ENCODE peak calls at places on chromosomes 1 and 21, in four cellular contexts. G is lower lobe of right lung, K is left ventricle myocardium inferior, Y is ovary. S is an unnamed sample.

GRCh38 chr1:195962051-195962450 is 646.2 kb downstream of the KCNT2 start:
- DNase-seq in G (no peak), K (no peak), Y (no peak), S (no peak)

GRCh38 chr1:230186003-230186863 is 119.2 kb downstream of the GALNT2 start:
- DNase-seq in G (peak; percentile 84), K (no peak), Y (no peak), S (no peak)

GRCh38 chr1:101115112-101115511 is 89.5 kb upstream of the DPH5 start:
- DNase-seq in G (no peak), K (no peak), Y (no peak), S (no peak)

GRCh38 chr1:36339215-36339614 is 15.8 kb upstream of the EVA1B start:
- DNase-seq in G (no peak), K (no peak), Y (no peak), S (no peak)

GRCh38 chr1:16073490-16074104 is at the start of gene FAM131C:
- DNase-seq in G (no peak), K (no peak), Y (no peak), S (no peak)

GRCh38 chr1:59500970-59501742 is 204.3 kb downstream of the FGGY start:
- DNase-seq in G (no peak), K (no peak), Y (no peak), S (no peak)

GRCh38 chr1:241186716-241187115 is 170.3 kb downstream of the RGS7 start:
- DNase-seq in G (no peak), K (no peak), Y (no peak), S (no peak)

GRCh38 chr1:117753652-117754051 is 147.8 kb downstream of the TENT5C start:
- DNase-seq in G (no peak), K (no peak), Y (no peak), S (no peak)

GRCh38 chr1:81052162-81052561 is 748.6 kb upstream of the ADGRL2 start:
- DNase-seq in G (no peak), K (no peak), Y (no peak), S (no peak)

GRCh38 chr1:9166289-9167235 is 37.7 kb upstream of the GPR157 start:
- DNase-seq in G (no peak), K (no peak), Y (no peak), S (no peak)

GRCh38 chr1:201268604-201269151 is 14.6 kb upstream of the PKP1 start:
- DNase-seq in G (no peak), K (no peak), Y (peak; percentile 52), S (no peak)

GRCh38 chr21:34029724-34030528 is 43.5 kb upstream of the MRPS6 start:
- DNase-seq in G (no peak), K (no peak), Y (no peak), S (peak; percentile 46)

GRCh38 chr1:156245451-156246232 is 2.2 kb downstream of the PAQR6 start:
- DNase-seq in G (peak; percentile 59), K (no peak), Y (peak; percentile 49), S (no peak)

GRCh38 chr21:43827015-43827611 is 37.7 kb downstream of the RRP1 start:
- DNase-seq in G (no peak), K (no peak), Y (no peak), S (no peak)

GRCh38 chr1:92169161-92169560 is 48.6 kb upstream of the C1orf146 start:
- DNase-seq in G (no peak), K (no peak), Y (no peak), S (no peak)

GRCh38 chr1:33010946-33011731 is 25.5 kb downstream of the AK2 start:
- DNase-seq in G (no peak), K (peak; percentile 57), Y (no peak), S (no peak)

GRCh38 chr1:224245188-224245587 is 62.1 kb downstream of the DEGS1 start:
- DNase-seq in G (peak; percentile 75), K (peak; percentile 66), Y (peak; percentile 39), S (peak; percentile 67)

DNA sequence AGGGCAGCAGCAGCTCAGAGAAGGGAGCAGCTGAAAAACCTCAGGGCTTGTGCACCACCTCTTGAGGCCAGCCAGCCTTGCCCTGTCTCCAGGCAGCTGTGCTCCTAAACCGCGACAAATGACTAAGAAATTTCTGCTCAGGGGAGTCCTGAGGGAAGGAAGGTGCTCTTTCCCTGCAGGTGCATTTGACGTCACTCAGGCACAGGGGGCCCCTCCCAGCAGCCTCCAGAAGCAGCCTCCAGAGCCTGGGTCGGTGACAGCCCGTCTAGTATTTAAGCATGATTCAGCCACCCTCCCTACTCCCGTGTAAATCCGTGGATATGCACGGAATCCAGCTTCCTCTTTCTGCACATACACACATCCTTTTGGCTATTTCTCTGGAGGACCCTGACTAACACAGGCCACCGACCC is 560.5 kb downstream of the KIF26B start:
- DNase-seq in G (no peak), K (no peak), Y (no peak), S (no peak)
- H3K27ac ChIP-seq in G (no peak overlapping the region), K (no peak overlapping the region), Y (no peak overlapping the region), S (no peak overlapping the region)

GRCh38 chr1:70331962-70332361 is 22.6 kb downstream of the ANKRD13C start:
- DNase-seq in G (no peak), K (no peak), Y (no peak), S (no peak)

GRCh38 chr1:70336050-70336449 is 18.5 kb downstream of the ANKRD13C start:
- DNase-seq in G (no peak), K (no peak), Y (no peak), S (no peak)

GRCh38 chr1:70333245-70333644 is 21.3 kb downstream of the ANKRD13C start:
- DNase-seq in G (no peak), K (no peak), Y (no peak), S (no peak)

GRCh38 chr1:70334436-70334835 is 20.1 kb downstream of the ANKRD13C start:
- DNase-seq in G (no peak), K (no peak), Y (no peak), S (no peak)
- H3K27ac ChIP-seq in G (no peak overlapping the region), K (no peak overlapping the region), Y (no peak overlapping the region), S (no peak overlapping the region)

DNA sequence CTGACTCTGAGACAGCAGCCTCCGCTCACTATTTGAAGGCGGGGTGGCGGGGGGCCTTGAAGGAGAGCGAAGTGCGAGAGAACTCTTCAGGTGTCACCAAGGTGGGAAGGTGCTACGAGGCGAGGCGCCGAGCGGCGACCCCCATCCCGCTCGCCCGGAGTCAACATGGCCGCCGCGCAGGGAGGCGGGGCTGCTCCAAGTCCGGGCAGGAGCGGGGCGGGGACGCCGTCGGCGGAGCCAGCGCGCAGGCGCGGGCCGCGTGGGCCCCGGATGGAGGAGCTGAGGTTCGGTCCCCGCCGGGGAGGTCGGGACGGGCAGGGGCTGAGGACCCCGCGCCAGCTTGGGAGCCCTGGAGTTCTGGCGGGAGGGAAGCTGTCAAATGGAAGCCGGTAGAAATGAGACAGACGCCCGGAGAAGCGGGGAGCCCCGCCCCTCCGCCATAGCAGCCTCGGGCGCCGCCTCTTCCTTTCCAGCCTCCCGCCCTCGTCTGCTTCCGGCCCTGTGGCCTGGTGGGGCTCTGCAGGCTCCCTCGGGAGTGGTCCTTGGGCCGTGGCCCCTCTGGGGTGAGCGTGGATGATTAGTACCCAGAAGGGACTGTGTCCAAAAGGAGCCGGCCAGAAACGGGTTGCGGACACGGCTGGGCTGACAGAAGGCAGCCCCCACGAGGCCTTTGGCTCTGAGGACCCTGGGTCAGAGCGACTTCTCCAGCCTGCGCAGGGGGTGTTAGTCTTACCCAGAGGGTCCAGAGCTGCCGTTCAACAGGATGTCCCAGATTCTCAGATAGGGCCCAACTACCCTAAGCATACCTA is at the start of gene PIGV:
- DNase-seq in G (peak; percentile 91), K (peak; percentile 89), Y (peak; percentile 95), S (peak; percentile 87)
- H3K27ac ChIP-seq in G (peak within 1 kb of the TSS; percentile 98), K (peak within 1 kb of the TSS; percentile 97), Y (peak within 1 kb of the TSS; percentile 99), S (peak within 1 kb of the TSS; percentile 99)

GRCh38 chr1:180154003-180154324 is 705 bp upstream of the QSOX1 start:
- DNase-seq in G (no peak), K (no peak), Y (no peak), S (no peak)
- H3K27ac ChIP-seq in G (peak overlapping the region; percentile 94), K (peak overlapping the region; percentile 99), Y (peak overlapping the region; percentile 94), S (peak overlapping the region; percentile 95)

DNA sequence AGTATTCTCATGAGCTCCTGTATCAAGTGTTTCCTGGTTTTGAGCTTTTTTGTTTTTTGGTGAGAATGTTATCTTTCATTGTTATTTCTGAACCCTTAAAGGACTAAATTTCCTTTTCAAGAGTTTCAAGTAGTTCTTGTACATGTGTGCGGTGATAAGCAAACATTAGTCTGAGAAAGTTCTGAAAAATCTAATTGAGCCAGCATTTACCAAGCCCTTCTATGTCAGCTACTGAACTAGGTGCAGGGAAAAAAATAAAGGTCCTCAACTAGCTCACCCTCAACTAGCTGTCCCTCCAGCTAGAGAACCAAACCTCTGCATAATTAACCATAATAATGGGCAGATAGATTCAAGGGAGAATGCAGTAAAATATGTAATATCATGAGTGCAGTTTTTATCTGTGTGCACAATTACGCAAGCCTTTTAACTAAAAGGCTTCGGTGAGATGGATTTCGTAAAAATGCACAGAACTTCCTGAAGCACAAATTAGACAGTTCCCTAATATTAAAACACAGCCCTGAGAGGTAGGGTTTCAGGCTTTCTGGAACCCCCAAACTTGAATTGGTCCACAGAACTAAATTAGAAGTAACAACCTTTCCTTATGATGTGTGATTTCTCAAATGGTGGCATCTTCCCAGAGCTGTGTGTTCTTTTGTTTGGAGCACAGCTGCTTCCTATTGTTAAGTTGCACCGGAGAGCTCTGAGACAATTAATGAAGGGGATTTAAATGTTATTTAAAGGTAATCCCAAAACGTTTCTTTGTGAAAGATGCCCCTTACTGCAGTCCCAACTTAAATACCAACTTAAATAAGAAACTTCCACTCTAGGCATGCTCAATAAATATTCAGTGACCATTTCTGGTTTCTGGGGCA is 165.8 kb downstream of the NFIA start:
- DNase-seq in G (no peak), K (no peak), Y (no peak), S (no peak)
- H3K27ac ChIP-seq in G (peak overlapping the region; percentile 5), K (peak overlapping the region; percentile 21), Y (no peak overlapping the region), S (no peak overlapping the region)

DNA sequence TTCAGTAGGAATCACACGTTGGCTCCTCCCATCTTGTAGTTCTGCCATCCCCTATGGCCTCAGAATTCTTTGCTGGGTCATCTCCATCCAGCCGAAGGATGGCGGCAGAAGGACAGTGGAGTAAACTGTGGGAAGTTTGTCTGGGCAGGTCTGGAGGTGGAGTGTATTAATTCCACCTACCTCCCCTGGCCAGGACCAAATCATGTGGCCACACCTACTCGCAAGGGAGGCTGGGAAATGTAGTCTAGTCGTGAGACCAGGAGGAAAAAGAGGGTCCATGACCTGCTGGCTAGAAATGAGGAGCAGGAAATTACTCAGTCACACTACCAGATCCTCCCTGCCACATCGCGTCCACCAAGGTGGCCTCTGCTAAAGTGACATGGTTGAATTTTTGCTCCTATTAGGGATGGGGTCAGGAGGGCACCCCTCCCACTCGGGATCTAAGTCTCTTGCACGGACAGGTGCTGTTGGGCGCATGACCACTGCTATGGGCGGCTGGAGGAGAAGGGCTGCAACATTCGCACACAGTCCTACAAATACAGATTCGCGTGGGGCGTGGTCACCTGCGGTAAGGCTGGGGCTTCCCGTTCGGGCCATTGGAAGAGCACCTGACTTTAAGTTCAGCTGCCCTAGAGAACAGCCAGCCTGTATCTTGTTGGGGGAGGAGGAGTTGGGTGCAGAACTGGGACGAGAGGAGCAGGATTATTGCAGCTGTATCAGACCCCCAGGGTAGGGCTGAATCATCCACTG is 19.5 kb downstream of the PLA2G5 start:
- DNase-seq in G (no peak), K (no peak), Y (no peak), S (no peak)
- H3K27ac ChIP-seq in G (no peak overlapping the region), K (peak overlapping the region; percentile 47), Y (no peak overlapping the region), S (no peak overlapping the region)

S was measured in heart right ventricle.